ENCODE peak calls at places on chromosomes 2 and 18, in eight cellular contexts. G is CD8-positive, alpha-beta T cell; F is stimulated activated CD4-positive, alpha-beta T cell treated with anti-CD3 and anti-CD28 coated beads, TNF-alpha, amount 100 ng/mL, for 1 hour; X is ELF-1; L is PC-9; R is ELR; D is stimulated activated CD8-positive, alpha-beta memory T cell treated with anti-CD3 and anti-CD28 coated beads, Interleukin-15, amount 100 ng/mL, for 24 hours; T is H7. Q is an unnamed sample.

GRCh38 chr2:216292886-216293291 is 79.4 kb downstream of the MARCHF4 start:
- DNase-seq in T (no peak), L (no peak), X (no peak), D (no peak), R (no peak), F (no peak), G (no peak), Q (no peak)

GRCh38 chr18:57533901-57534300 is 52.6 kb downstream of the FECH start:
- DNase-seq in F (no peak), X (no peak), R (no peak), D (no peak), L (no peak), G (no peak), T (no peak), Q (no peak)

GRCh38 chr2:230400041-230400440 is 16.0 kb upstream of the SP100 start:
- DNase-seq in F (no peak), L (no peak), T (no peak), D (no peak), R (no peak), X (no peak), G (no peak), Q (no peak)

GRCh38 chr18:58247363-58247834 is 203.4 kb downstream of the NEDD4L start:
- DNase-seq in T (peak; percentile 28), R (no peak), X (peak; percentile 70), F (no peak), G (no peak), D (no peak), L (no peak), Q (no peak)

GRCh38 chr2:235669983-235670962 is 176.4 kb downstream of the AGAP1 start:
- DNase-seq in G (no peak), X (peak; percentile 77), F (no peak), R (peak; percentile 70), T (peak; percentile 85), L (peak; percentile 74), D (no peak), Q (no peak)

GRCh38 chr2:241636182-241636982 is 576 bp downstream of the THAP4 start:
- DNase-seq in D (no peak), X (peak; percentile 69), R (peak; percentile 59), T (peak; percentile 91), F (no peak), G (no peak), L (peak; percentile 60), Q (no peak)

GRCh38 chr2:105969552-105969951 is 224.5 kb downstream of the UXS1 start:
- DNase-seq in X (peak; percentile 68), T (peak; percentile 86), D (no peak), G (no peak), F (no peak), R (peak; percentile 9), L (peak; percentile 25), Q (no peak)

GRCh38 chr2:165697727-165698620 is 96.1 kb downstream of the GALNT3 start:
- DNase-seq in F (no peak), L (no peak), D (no peak), T (no peak), X (no peak), R (no peak), G (no peak), Q (peak; percentile 35)